ENCODE peak calls at places on chromosomes 4 and X, in six cellular contexts. T, H, P, K, Q and A are unnamed samples.

GRCh38 chr4:25847329-25847728 is 15.5 kb downstream of the SEL1L3 start:
- DNase-seq in T (no peak), H (no peak), P (no peak), K (no peak), Q (no peak), A (no peak)

GRCh38 chr4:145909331-145909730 is 29.3 kb downstream of the ZNF827 start:
- DNase-seq in T (peak), H (no peak), P (peak), K (peak), Q (peak), A (peak)

GRCh38 chr4:678765-679481 is 4.6 kb downstream of the MYL5 start:
- DNase-seq in T (peak), H (no peak), P (no peak), K (no peak), Q (no peak), A (no peak)

GRCh38 chrX:24464836-24465523 is at the start of gene PDK3:
- DNase-seq in T (peak), H (peak), P (peak), K (peak), Q (peak), A (peak)

GRCh38 chr4:176193898-176194297 is 1.5 kb downstream of the SPATA4 start:
- DNase-seq in T (no peak), H (peak), P (no peak), K (no peak), Q (no peak), A (no peak)

GRCh38 chr4:92050875-92051274 is 252.9 kb upstream of the GRID2 start:
- DNase-seq in T (no peak), H (no peak), P (no peak), K (no peak), Q (no peak), A (no peak)

GRCh38 chr4:112855058-112855457 is 194.4 kb upstream of the ANK2 start:
- DNase-seq in T (no peak), H (no peak), P (no peak), K (no peak), Q (peak), A (no peak)

GRCh38 chrX:38117485-38117884 is 103.2 kb downstream of the SRPX start:
- DNase-seq in T (no peak), H (peak), P (no peak), K (no peak), Q (no peak), A (peak)

GRCh38 chr4:84697159-84697558 is 114.2 kb downstream of the CDS1 start:
- DNase-seq in T (no peak), H (no peak), P (no peak), K (no peak), Q (no peak), A (no peak)

GRCh38 chrX:114152130-114152529 is 431.8 kb upstream of the HTR2C start:
- DNase-seq in T (no peak), H (peak), P (peak), K (no peak), Q (no peak), A (no peak)

GRCh38 chr4:81746071-81746470 is 274.4 kb upstream of the RASGEF1B start:
- DNase-seq in T (no peak), H (peak), P (no peak), K (no peak), Q (no peak), A (no peak)

GRCh38 chrX:40205471-40205870 is 107.7 kb upstream of the BCOR start:
- DNase-seq in T (no peak), H (no peak), P (no peak), K (no peak), Q (no peak), A (no peak)

GRCh38 chr4:151331276-151332042 is 6.1 kb upstream of the SH3D19 start:
- DNase-seq in T (no peak), H (no peak), P (no peak), K (no peak), Q (no peak), A (no peak)
- H3K27ac ChIP-seq in T (no peak), H (no peak), P (no peak), K (no peak), Q (no peak), A (no peak)

GRCh38 chrX:153793291-153793690 is 884 bp downstream of the IDH3G start:
- DNase-seq in T (no peak), H (no peak), P (peak), K (no peak), Q (no peak), A (no peak)

GRCh38 chrX:153792368-153792767 is 1.8 kb downstream of the IDH3G start:
- DNase-seq in T (no peak), H (no peak), P (no peak), K (no peak), Q (no peak), A (no peak)

GRCh38 chrX:153794897-153795816 is 689 bp downstream of the SSR4 start:
- DNase-seq in T (no peak), H (peak), P (peak), K (no peak), Q (no peak), A (no peak)

GRCh38 chrX:153791104-153791852 is 2.9 kb downstream of the IDH3G start:
- DNase-seq in T (no peak), H (no peak), P (peak), K (no peak), Q (no peak), A (no peak)

GRCh38 chrX:153794018-153794896 is at the start of the genes IDH3G and SSR4:
- DNase-seq in T (peak), H (peak), P (peak), K (peak), Q (peak), A (peak)
- TF ChIP-seq POLR2A in T (no peak), H (peak), P (peak), K (peak), Q (peak), A (no peak)

GRCh38 chr4:5888222-5888701 is 4.6 kb downstream of the CRMP1 start:
- DNase-seq in T (no peak), H (no peak), P (no peak), K (no peak), Q (no peak), A (no peak)
- H3K4me3 ChIP-seq in T (peak), H (no peak), P (no peak), K (peak), Q (peak), A (peak)

DNA sequence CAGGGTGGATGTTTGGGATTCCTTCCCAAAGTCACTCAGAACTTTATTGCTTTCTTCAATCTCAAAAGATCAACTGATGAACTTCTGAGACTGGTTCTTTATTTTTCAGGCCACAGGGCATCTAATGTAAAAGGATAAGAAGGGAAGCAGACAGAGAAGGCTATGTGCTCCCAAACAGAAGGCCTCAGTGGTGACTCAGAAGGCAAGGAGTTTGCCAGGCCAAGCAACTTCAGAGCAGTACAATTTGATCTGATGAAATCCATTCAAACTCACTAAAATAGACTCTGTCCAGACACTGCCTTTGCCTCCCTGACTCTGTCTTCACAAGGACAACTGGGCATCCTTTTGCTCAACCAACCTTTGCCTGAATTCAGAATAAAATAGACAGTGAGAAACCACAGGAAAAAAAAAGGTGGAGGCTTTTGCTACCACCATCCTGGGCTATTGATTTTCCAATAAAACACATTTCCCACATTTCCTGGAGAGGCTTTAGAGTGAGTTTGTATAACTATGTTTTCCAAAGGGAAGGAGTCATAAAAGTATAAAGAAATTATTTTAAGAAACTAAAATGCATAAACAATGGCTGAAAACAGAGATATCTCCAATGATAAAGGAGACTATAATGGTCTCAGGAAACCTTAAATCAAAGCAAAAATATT is 55.2 kb downstream of the ARHGEF6 start:
- DNase-seq in T (no peak), H (peak), P (no peak), K (peak), Q (no peak), A (no peak)
- H3K27ac ChIP-seq in T (no peak), H (no peak), P (no peak), K (no peak), Q (no peak), A (peak)

GRCh38 chr4:7044415-7044930 is 1.3 kb downstream of the TADA2B start:
- DNase-seq in T (no peak), H (no peak), P (no peak), K (no peak), Q (no peak), A (no peak)

GRCh38 chr4:7046971-7047370 is 3.8 kb downstream of the TADA2B start:
- DNase-seq in T (no peak), H (no peak), P (no peak), K (no peak), Q (no peak), A (no peak)

GRCh38 chr4:7048642-7049041 is 5.5 kb downstream of the TADA2B start:
- DNase-seq in T (no peak), H (no peak), P (no peak), K (no peak), Q (no peak), A (no peak)

GRCh38 chr4:7045553-7045952 is 2.4 kb downstream of the TADA2B start:
- DNase-seq in T (no peak), H (no peak), P (no peak), K (no peak), Q (no peak), A (no peak)

DNA sequence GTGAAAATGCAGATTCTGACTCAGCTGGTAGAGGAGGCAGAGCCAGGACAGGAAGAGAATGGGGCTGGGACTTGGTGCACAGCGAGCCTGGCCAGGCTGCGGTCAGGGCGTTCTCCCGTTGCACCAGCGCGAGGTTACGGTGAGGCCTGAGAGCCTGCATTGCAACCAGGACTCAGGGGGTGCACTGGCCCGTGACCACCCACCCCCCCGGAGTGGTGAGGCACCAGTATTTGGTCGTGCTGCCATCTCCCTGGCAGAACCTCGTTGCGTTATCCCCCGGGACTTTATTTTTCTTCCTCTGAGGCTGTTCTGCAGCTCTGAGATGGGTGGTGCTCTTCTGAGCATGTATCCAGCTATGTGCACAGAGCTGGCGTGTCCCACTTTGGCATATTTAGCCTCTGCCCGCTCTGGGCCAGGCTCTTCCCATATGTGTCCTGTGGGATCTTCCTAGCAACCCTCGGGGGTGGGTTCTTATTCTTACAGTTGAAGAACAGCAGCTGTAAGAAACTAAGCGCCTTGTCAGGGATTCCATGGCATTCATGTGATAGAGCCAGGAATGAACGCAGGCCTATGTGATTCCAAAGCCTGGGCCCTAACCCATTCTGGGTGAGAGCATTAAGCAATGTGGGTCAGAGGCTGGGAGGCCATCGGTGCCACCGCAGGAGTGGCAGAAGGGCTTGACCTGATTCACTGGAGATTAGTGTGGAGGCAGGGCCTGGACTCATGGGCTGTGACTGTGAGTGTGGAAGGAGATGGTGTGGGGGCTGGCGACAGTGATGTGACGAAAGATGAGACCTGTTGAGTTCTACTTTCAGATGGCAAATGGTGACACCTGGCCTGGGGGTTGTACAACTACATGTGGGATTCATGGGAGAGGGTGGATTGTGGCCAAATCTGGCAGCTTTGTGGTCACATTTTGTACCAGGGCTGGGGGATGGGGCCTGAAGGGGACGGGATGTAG is 3.1 kb downstream of the TADA2B start:
- DNase-seq in T (peak), H (no peak), P (no peak), K (no peak), Q (no peak), A (no peak)
- TF ChIP-seq POLR2A in T (no peak), H (no peak), P (no peak), K (no peak), Q (no peak), A (no peak)

GRCh38 chrX:72713130-72713529 is 976 bp downstream of the PHKA1 start:
- DNase-seq in T (no peak), H (peak), P (no peak), K (no peak), Q (no peak), A (no peak)
- H3K4me3 ChIP-seq in T (no peak), H (peak), P (peak), K (no peak), Q (peak), A (peak)

DNA sequence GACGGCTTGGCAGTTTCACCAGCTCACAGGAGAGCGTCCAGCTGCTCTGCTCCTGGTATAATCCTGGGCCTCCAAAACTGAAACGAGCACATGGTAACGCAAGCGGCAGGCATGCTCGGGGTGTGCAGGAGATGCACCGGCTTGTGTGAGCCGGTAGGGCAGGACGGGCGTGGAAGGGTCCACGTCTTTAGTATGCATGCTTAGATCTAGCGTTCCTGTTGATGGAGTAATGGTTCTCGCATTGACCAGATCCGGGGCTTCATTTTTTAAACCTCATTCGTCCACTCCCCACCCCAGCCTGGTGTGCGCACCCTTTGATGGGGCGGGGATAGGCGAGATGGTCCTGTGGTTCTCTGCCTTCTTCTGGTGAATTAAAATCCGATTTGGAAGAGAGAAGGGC is 39.7 kb downstream of the FAM149A start:
- DNase-seq in T (no peak), H (peak), P (no peak), K (peak), Q (no peak), A (no peak)
- H3K27ac ChIP-seq in T (peak), H (no peak), P (no peak), K (peak), Q (peak), A (peak)

DNA sequence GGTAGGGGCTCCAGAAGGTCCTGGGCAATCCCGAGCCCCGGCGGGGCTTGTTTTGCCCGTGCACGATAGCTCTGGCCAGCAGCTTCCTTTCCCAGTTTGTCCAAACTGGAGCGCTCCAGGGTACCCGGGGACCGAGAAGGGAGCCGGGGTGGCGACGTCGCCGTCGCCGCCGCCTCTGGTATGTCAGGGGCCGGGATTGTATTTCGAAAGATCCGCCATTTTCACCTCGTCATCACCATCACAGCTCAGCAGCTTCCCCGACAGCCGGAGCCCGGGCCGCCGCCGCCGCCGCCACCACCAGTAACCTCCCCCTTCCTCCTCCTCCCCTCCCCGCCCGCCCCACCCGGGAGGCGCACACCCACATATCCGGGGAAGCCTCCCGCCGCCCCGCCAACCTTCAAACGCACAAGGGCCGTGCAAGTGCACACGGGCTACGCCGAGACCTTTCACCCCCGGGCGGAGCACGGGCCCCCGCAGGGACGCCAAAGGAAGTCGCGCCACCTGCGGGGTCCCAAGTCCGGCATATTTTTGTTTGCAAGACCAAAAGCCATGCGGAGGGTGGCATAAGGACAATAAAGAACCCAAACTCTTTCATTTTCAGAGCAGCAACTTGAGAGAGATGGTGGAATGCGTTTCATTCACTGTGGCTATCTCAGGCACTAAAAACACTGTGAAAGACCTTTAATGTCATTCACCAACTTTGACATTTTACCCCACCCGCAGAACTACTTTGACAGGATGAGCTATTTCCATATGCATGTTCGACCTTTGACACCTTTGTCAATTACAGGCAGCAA is at the start of gene LIN54:
- DNase-seq in T (peak), H (peak), P (peak), K (peak), Q (peak), A (peak)
- TF ChIP-seq POLR2A in T (no peak), H (no peak), P (peak), K (no peak), Q (no peak), A (no peak)

GRCh38 chr4:169266661-169267060 is 4.1 kb downstream of the SH3RF1 start:
- DNase-seq in T (no peak), H (no peak), P (no peak), K (no peak), Q (no peak), A (no peak)
- H3K4me3 ChIP-seq in T (no peak), H (peak), P (no peak), K (no peak), Q (no peak), A (peak)

GRCh38 chr4:119697887-119698393 is 69.3 kb upstream of the PDE5A start:
- DNase-seq in T (no peak), H (no peak), P (no peak), K (no peak), Q (no peak), A (no peak)
- H3K27ac ChIP-seq in T (no peak), H (no peak), P (no peak), K (no peak), Q (no peak), A (no peak)